ENCODE peak calls at places on chromosomes 2 and 18, in ten cellular contexts. C is ACHN; Z is foreskin keratinocyte; M is stimulated activated CD4-positive, alpha-beta T cell treated with anti-CD3 and anti-CD28 coated beads, Interleukin-2, amount 100 ng/mL, for 24 hours; H is activated naive CD8-positive, alpha-beta T cell treated with anti-CD3 and anti-CD28 coated beads, Interleukin-2, amount 50 U/mL, for 24 hours; K is activated CD4-positive, CD25-positive, alpha-beta regulatory T cell; E is astrocyte of the cerebellum; W is IMR-90; U is HS-5; G is NCI-H2081. S is an unnamed sample.

GRCh38 chr2:160214461-160215055 is 14.5 kb upstream of the ITGB6 start:
- DNase-seq in C (peak), Z (peak), M (no peak), H (no peak), K (no peak), E (peak), W (peak), U (peak), G (no peak), S (peak)

GRCh38 chr2:219509780-219510511 is 4.3 kb upstream of the ASIC4 start:
- DNase-seq in C (peak), Z (peak), M (peak), H (peak), K (no peak), E (no peak), W (peak), U (no peak), G (peak), S (no peak)

GRCh38 chr2:112075490-112076260 is 20.6 kb downstream of the TMEM87B start:
- DNase-seq in C (no peak), Z (peak), M (no peak), H (no peak), K (no peak), E (no peak), W (peak), U (no peak), G (no peak), S (peak)

GRCh38 chr18:50573679-50574078 is 13.8 kb downstream of the MAPK4 start:
- DNase-seq in C (no peak), Z (no peak), M (no peak), H (no peak), K (no peak), E (no peak), W (no peak), U (no peak), G (no peak), S (no peak)

GRCh38 chr2:201158111-201158929 is 24.6 kb upstream of the CASP10 start:
- DNase-seq in C (peak), Z (peak), M (no peak), H (peak), K (no peak), E (peak), W (peak), U (peak), G (peak), S (peak)

GRCh38 chr2:55961318-55961911 is 37.8 kb upstream of the EFEMP1 start:
- DNase-seq in C (peak), Z (peak), M (no peak), H (no peak), K (no peak), E (peak), W (peak), U (no peak), G (peak), S (peak)

GRCh38 chr2:144237845-144238637 is 281.9 kb downstream of the ZEB2 start:
- DNase-seq in C (no peak), Z (no peak), M (no peak), H (no peak), K (no peak), E (no peak), W (no peak), U (no peak), G (peak), S (no peak)

GRCh38 chr2:217864960-217865359 is 137.8 kb downstream of the TNS1 start:
- DNase-seq in C (no peak), Z (no peak), M (no peak), H (peak), K (no peak), E (no peak), W (no peak), U (no peak), G (no peak), S (peak)

GRCh38 chr18:40904295-40904694 is 1050.7 kb upstream of the PIK3C3 start:
- DNase-seq in C (no peak), Z (no peak), M (no peak), H (no peak), K (no peak), E (peak), W (peak), U (no peak), G (no peak), S (no peak)

GRCh38 chr18:74382481-74382880 is 66.8 kb downstream of the C18orf63 start:
- DNase-seq in C (no peak), Z (no peak), M (no peak), H (no peak), K (no peak), E (no peak), W (no peak), U (no peak), G (no peak), S (no peak)

GRCh38 chr2:47389692-47390091 is 13.3 kb upstream of the MSH2 start:
- DNase-seq in C (no peak), Z (no peak), M (no peak), H (no peak), K (no peak), E (no peak), W (no peak), U (no peak), G (no peak), S (no peak)

GRCh38 chr18:51195086-51195601 is 2.3 kb downstream of the MEX3C start:
- DNase-seq in C (no peak), Z (no peak), M (no peak), H (no peak), K (no peak), E (no peak), W (peak), U (no peak), G (no peak), S (no peak)

GRCh38 chr2:184562532-184562931 is 35.8 kb upstream of the ZNF804A start:
- DNase-seq in C (no peak), Z (peak), M (no peak), H (no peak), K (no peak), E (no peak), W (peak), U (no peak), G (no peak), S (no peak)

GRCh38 chr18:69758458-69758857 is 189.2 kb downstream of the CD226 start:
- DNase-seq in C (no peak), Z (peak), M (no peak), H (no peak), K (no peak), E (peak), W (peak), U (no peak), G (peak), S (no peak)

GRCh38 chr2:164816900-164817299 is 24.7 kb downstream of the COBLL1 start:
- DNase-seq in C (no peak), Z (no peak), M (no peak), H (no peak), K (no peak), E (no peak), W (no peak), U (no peak), G (no peak), S (no peak)

GRCh38 chr2:191349990-191350389 is 104.8 kb downstream of the MYO1B start:
- DNase-seq in C (no peak), Z (no peak), M (no peak), H (no peak), K (no peak), E (no peak), W (no peak), U (no peak), G (no peak), S (no peak)

GRCh38 chr2:84970266-84970955 is 550 bp upstream of the KCMF1 start:
- DNase-seq in C (peak), Z (peak), M (peak), H (peak), K (peak), E (no peak), W (peak), U (no peak), G (peak), S (peak)

GRCh38 chr18:25349131-25349925 is 2.6 kb downstream of the ZNF521 start:
- DNase-seq in C (no peak), Z (no peak), M (peak), H (no peak), K (no peak), E (peak), W (peak), U (peak), G (no peak), S (no peak)

GRCh38 chr2:209411296-209411695 is 12.6 kb upstream of the MAP2 start:
- DNase-seq in C (no peak), Z (peak), M (no peak), H (no peak), K (no peak), E (no peak), W (no peak), U (no peak), G (no peak), S (no peak)

GRCh38 chr2:171086352-171087290 is 74.1 kb downstream of the TLK1 start:
- DNase-seq in C (peak), Z (peak), M (peak), H (peak), K (peak), E (peak), W (peak), U (no peak), G (peak), S (no peak)

GRCh38 chr2:65390134-65390533 is 42.3 kb downstream of the SPRED2 start:
- DNase-seq in C (no peak), Z (no peak), M (peak), H (peak), K (peak), E (no peak), W (no peak), U (no peak), G (no peak), S (no peak)

S was measured in RCC 7860.